ENCODE peak calls at places on chromosomes 16 and 17, in seven cellular contexts. B, Y, Q, X, H, V and N are unnamed samples.

GRCh38 chr17:836154-836553 is 54.0 kb downstream of the MRM3 start:
- DNase-seq in B (no peak), Y (no peak), Q (no peak), X (no peak), H (no peak), V (no peak), N (no peak)

GRCh38 chr17:83053021-83053778 is 26.2 kb upstream of the METRNL start:
- DNase-seq in B (peak; percentile 46), Y (no peak), Q (peak; percentile 21), X (peak; percentile 24), H (no peak), V (no peak), N (no peak)

GRCh38 chr17:73538445-73538844 is 105.8 kb downstream of the SDK2 start:
- DNase-seq in B (no peak), Y (no peak), Q (no peak), X (no peak), H (no peak), V (no peak), N (no peak)

GRCh38 chr17:57586099-57586702 is 158.9 kb downstream of the CCDC182 start:
- DNase-seq in B (no peak), Y (no peak), Q (no peak), X (no peak), H (no peak), V (no peak), N (no peak)

GRCh38 chr16:14475370-14476139 is 154.5 kb downstream of the PARN start:
- DNase-seq in B (no peak), Y (no peak), Q (no peak), X (no peak), H (no peak), V (no peak), N (no peak)

GRCh38 chr16:17777461-17777863 is 306.7 kb upstream of the XYLT1 start:
- DNase-seq in B (no peak), Y (no peak), Q (no peak), X (no peak), H (no peak), V (no peak), N (no peak)

GRCh38 chr17:63751806-63752205 is 10.2 kb upstream of the STRADA start:
- DNase-seq in B (no peak), Y (peak; percentile 46), Q (no peak), X (no peak), H (no peak), V (no peak), N (peak; percentile 10)

GRCh38 chr17:15914400-15915165 is 30.3 kb upstream of the ADORA2B start:
- DNase-seq in B (peak; percentile 62), Y (no peak), Q (no peak), X (no peak), H (no peak), V (no peak), N (no peak)

GRCh38 chr16:88290850-88291830 is 91.6 kb upstream of the ZNF469 start:
- DNase-seq in B (no peak), Y (no peak), Q (no peak), X (no peak), H (no peak), V (no peak), N (no peak)

GRCh38 chr16:84475643-84476240 is 28.7 kb downstream of the MEAK7 start:
- DNase-seq in B (no peak), Y (no peak), Q (no peak), X (no peak), H (no peak), V (no peak), N (no peak)

GRCh38 chr16:5062790-5063765 is 2.7 kb downstream of the C16orf89 start:
- DNase-seq in B (no peak), Y (no peak), Q (no peak), X (peak; percentile 10), H (no peak), V (no peak), N (no peak)

GRCh38 chr16:57614546-57615343 is 13.7 kb upstream of the ADGRG1 start:
- DNase-seq in B (peak; percentile 25), Y (no peak), Q (peak; percentile 13), X (no peak), H (no peak), V (no peak), N (no peak)

GRCh38 chr16:3745751-3746355 is 28.5 kb upstream of the TRAP1 start:
- DNase-seq in B (peak; percentile 97), Y (no peak), Q (no peak), X (no peak), H (no peak), V (peak; percentile 34), N (no peak)

GRCh38 chr16:65178151-65178550 is 56.3 kb upstream of the CDH11 start:
- DNase-seq in B (no peak), Y (no peak), Q (no peak), X (no peak), H (no peak), V (no peak), N (no peak)

GRCh38 chr17:83007504-83008475 is 71.6 kb upstream of the METRNL start:
- DNase-seq in B (peak; percentile 41), Y (no peak), Q (no peak), X (peak; percentile 14), H (no peak), V (no peak), N (no peak)

GRCh38 chr17:4566785-4567184 is 6.4 kb upstream of the GGT6 start:
- DNase-seq in B (no peak), Y (peak; percentile 55), Q (peak; percentile 55), X (peak; percentile 76), H (peak; percentile 57), V (peak; percentile 68), N (peak; percentile 39)

GRCh38 chr17:55426851-55427586 is 5.4 kb upstream of the MMD start:
- DNase-seq in B (no peak), Y (no peak), Q (no peak), X (no peak), H (no peak), V (no peak), N (no peak)

GRCh38 chr17:2011421-2012371 is 13.4 kb downstream of the RTN4RL1 start:
- DNase-seq in B (no peak), Y (no peak), Q (no peak), X (peak; percentile 55), H (peak; percentile 68), V (no peak), N (no peak)

GRCh38 chr17:57874058-57874419 is 24.2 kb upstream of the MRPS23 start:
- DNase-seq in B (no peak), Y (no peak), Q (no peak), X (no peak), H (no peak), V (no peak), N (no peak)

GRCh38 chr17:4541328-4542002 is 13.7 kb downstream of the MYBBP1A start:
- DNase-seq in B (no peak), Y (no peak), Q (no peak), X (no peak), H (no peak), V (no peak), N (no peak)

GRCh38 chr16:70656712-70657263 is 10.4 kb downstream of the IL34 start:
- DNase-seq in B (no peak), Y (no peak), Q (no peak), X (no peak), H (no peak), V (no peak), N (no peak)

GRCh38 chr16:10606607-10607006 is 26.2 kb upstream of the EMP2 start:
- DNase-seq in B (no peak), Y (no peak), Q (no peak), X (peak; percentile 62), H (no peak), V (no peak), N (no peak)

GRCh38 chr16:65737831-65738230 is 616.0 kb upstream of the CDH11 start:
- DNase-seq in B (no peak), Y (no peak), Q (no peak), X (peak; percentile 80), H (no peak), V (no peak), N (no peak)

DNA sequence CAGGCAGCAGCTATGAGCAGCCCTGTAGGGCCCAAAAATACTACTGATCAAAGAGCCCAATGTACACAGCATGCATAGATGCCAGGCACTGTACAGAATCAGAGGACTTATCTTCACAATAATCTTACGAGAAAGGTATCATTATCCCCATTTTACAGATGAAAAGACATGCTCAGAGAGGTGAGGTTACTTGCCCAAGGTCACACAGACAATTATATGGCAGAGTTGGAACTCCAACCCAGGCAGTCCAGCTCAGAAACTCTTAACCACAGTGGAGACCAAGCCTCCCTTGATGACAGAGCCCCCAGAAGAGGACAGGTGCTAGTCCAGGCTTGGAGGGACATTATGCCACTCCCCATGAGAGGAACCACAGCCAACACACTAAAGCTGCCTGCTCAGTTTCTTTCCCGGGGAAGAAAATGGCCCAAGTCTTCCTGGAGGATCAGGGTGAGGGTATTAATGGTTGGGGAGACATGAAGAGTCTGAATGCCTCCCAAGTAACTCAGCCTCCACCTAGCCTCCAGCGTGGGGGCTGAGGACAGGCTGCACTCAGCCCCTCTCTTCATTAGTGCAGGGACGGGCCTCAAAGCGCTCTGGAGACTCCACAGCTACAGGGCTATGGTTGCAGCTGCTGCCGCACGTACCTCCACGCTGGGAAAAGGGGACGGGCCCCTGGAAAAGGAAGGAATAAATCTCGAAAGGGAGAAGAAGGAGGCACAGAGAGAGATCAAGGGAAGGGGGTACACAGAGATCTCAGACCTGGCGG is 820 bp downstream of the UNC119 start:
- DNase-seq in B (no peak), Y (no peak), Q (no peak), X (peak; percentile 40), H (no peak), V (no peak), N (no peak)
- H3K27ac ChIP-seq in B (no peak overlapping the region), Y (no peak overlapping the region), Q (peak overlapping the region; percentile 67), X (no peak overlapping the region), H (peak overlapping the region; percentile 77), V (no peak overlapping the region), N (peak overlapping the region; percentile 84)

GRCh38 chr17:75818326-75818885 is 25.8 kb downstream of the UNC13D start:
- DNase-seq in B (no peak), Y (no peak), Q (no peak), X (no peak), H (no peak), V (no peak), N (no peak)
- H3K27ac ChIP-seq in B (no peak overlapping the region), Y (no peak overlapping the region), Q (no peak overlapping the region), X (no peak overlapping the region), H (no peak overlapping the region), V (no peak overlapping the region), N (no peak overlapping the region)

GRCh38 chr17:5896215-5896614 is 174.0 kb upstream of the WSCD1 start:
- DNase-seq in B (no peak), Y (no peak), Q (no peak), X (no peak), H (no peak), V (no peak), N (no peak)

GRCh38 chr17:5897320-5897911 is 172.8 kb upstream of the WSCD1 start:
- DNase-seq in B (no peak), Y (no peak), Q (no peak), X (peak; percentile 75), H (no peak), V (no peak), N (no peak)

GRCh38 chr17:5899496-5900195 is 170.5 kb upstream of the WSCD1 start:
- DNase-seq in B (no peak), Y (no peak), Q (no peak), X (no peak), H (no peak), V (no peak), N (no peak)

GRCh38 chr17:5901731-5902660 is 168.2 kb upstream of the WSCD1 start:
- DNase-seq in B (no peak), Y (no peak), Q (no peak), X (no peak), H (no peak), V (no peak), N (no peak)

GRCh38 chr17:5898406-5898805 is 171.8 kb upstream of the WSCD1 start:
- DNase-seq in B (no peak), Y (no peak), Q (no peak), X (no peak), H (no peak), V (no peak), N (no peak)
- H3K27ac ChIP-seq in B (no peak overlapping the region), Y (no peak overlapping the region), Q (no peak overlapping the region), X (no peak overlapping the region), H (no peak overlapping the region), V (no peak overlapping the region), N (no peak overlapping the region)

GRCh38 chr17:42565523-42566214 is 1.2 kb upstream of the MLX start:
- DNase-seq in B (no peak), Y (no peak), Q (no peak), X (no peak), H (no peak), V (no peak), N (no peak)
- H3K27ac ChIP-seq in B (no peak overlapping the region), Y (no peak overlapping the region), Q (peak overlapping the region; percentile 96), X (no peak overlapping the region), H (peak overlapping the region; percentile 94), V (peak overlapping the region; percentile 94), N (peak overlapping the region; percentile 79)